ENCODE peak calls at places on chromosomes 2 and 18, in ten cellular contexts. G is stomach, F is endodermal cell, S is lower lobe of right lung, C is fibroblast of mammary gland, D is HL-60, I is left lung, W is MM.1S, O is heart left ventricle, Q is fibroblast of lung. J is an unnamed sample.

GRCh38 chr2:42971947-42972736 is 179.8 kb upstream of the HAAO start:
- DNase-seq in G (no peak), F (peak; percentile 60), S (no peak), C (peak; percentile 65), D (no peak), I (no peak), W (peak; percentile 42), O (no peak), Q (peak; percentile 33), J (no peak)

GRCh38 chr2:47065771-47066380 is 89.2 kb downstream of the STPG4 start:
- DNase-seq in G (no peak), F (no peak), S (no peak), C (peak; percentile 80), D (no peak), I (no peak), W (no peak), O (no peak), Q (peak; percentile 61), J (no peak)

GRCh38 chr2:231683292-231683898 is 24.9 kb upstream of the PTMA start:
- DNase-seq in G (no peak), F (no peak), S (no peak), C (no peak), D (no peak), I (no peak), W (no peak), O (no peak), Q (no peak), J (no peak)

GRCh38 chr2:46297546-46298271 is 502 bp downstream of the EPAS1 start:
- DNase-seq in G (peak; percentile 89), F (peak; percentile 91), S (peak; percentile 91), C (no peak), D (no peak), I (peak; percentile 96), W (peak; percentile 77), O (peak; percentile 78), Q (no peak), J (peak; percentile 94)

GRCh38 chr2:159124931-159125467 is 156.6 kb downstream of the TANC1 start:
- DNase-seq in G (no peak), F (no peak), S (no peak), C (no peak), D (no peak), I (no peak), W (no peak), O (no peak), Q (no peak), J (no peak)

GRCh38 chr2:78035804-78036203 is 513.6 kb upstream of the LRRTM4 start:
- DNase-seq in G (no peak), F (peak; percentile 79), S (no peak), C (no peak), D (no peak), I (no peak), W (no peak), O (no peak), Q (no peak), J (no peak)

GRCh38 chr2:99624682-99625081 is 134.9 kb upstream of the REV1 start:
- DNase-seq in G (no peak), F (no peak), S (no peak), C (no peak), D (no peak), I (no peak), W (no peak), O (peak; percentile 76), Q (no peak), J (no peak)

GRCh38 chr18:79445740-79446566 is 50.2 kb downstream of the NFATC1 start:
- DNase-seq in G (no peak), F (no peak), S (no peak), C (no peak), D (no peak), I (no peak), W (no peak), O (no peak), Q (no peak), J (no peak)

GRCh38 chr2:149492923-149493322 is 94.7 kb downstream of the MMADHC start:
- DNase-seq in G (no peak), F (no peak), S (no peak), C (no peak), D (no peak), I (no peak), W (no peak), O (no peak), Q (no peak), J (no peak)

GRCh38 chr2:88177556-88177955 is 7.4 kb downstream of the THNSL2 start:
- DNase-seq in G (no peak), F (no peak), S (no peak), C (no peak), D (no peak), I (no peak), W (peak; percentile 35), O (no peak), Q (no peak), J (no peak)

GRCh38 chr2:65654496-65654895 is 222.1 kb upstream of the SPRED2 start:
- DNase-seq in G (no peak), F (no peak), S (no peak), C (no peak), D (no peak), I (no peak), W (no peak), O (no peak), Q (no peak), J (no peak)

GRCh38 chr2:134170269-134170668 is 83.6 kb upstream of the MGAT5 start:
- DNase-seq in G (no peak), F (no peak), S (no peak), C (peak; percentile 40), D (no peak), I (no peak), W (no peak), O (no peak), Q (peak; percentile 59), J (no peak)

GRCh38 chr18:13379930-13380665 is 161.5 kb downstream of the LDLRAD4 start:
- DNase-seq in G (no peak), F (peak; percentile 36), S (no peak), C (no peak), D (no peak), I (no peak), W (no peak), O (peak; percentile 60), Q (no peak), J (no peak)

GRCh38 chr18:77990901-77991300 is 741.3 kb downstream of the GALR1 start:
- DNase-seq in G (no peak), F (no peak), S (no peak), C (no peak), D (no peak), I (no peak), W (no peak), O (no peak), Q (no peak), J (no peak)

DNA sequence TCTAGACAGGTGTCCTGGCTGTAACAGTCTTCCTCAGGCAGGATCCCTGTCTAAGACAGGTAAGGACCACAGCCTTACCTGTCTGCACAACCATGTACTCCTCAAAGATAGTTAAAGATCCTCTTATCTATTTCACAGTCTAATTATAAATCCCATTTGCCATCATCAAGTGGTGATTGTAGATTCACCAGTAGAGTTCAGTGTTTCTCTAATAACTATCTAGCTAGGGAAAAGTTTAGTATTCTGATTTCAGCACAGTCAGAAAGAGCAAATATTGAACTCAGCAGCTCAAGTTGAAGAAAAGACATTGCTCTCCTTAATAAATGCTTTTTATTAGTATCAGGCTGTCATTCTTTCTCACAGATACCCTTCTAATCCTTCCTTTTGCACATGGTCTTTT is 1305.5 kb upstream of the NXPH2 start:
- DNase-seq in G (no peak), F (no peak), S (no peak), C (peak; percentile 7), D (no peak), I (no peak), W (no peak), O (no peak), Q (peak; percentile 54), J (no peak)
- TF ChIP-seq CTCF in G (no peak), F (no peak), S (no peak), C (peak; percentile 11), D (no peak), I (no peak), W (no peak), O (no peak), Q (peak; percentile 34), J (no peak)

DNA sequence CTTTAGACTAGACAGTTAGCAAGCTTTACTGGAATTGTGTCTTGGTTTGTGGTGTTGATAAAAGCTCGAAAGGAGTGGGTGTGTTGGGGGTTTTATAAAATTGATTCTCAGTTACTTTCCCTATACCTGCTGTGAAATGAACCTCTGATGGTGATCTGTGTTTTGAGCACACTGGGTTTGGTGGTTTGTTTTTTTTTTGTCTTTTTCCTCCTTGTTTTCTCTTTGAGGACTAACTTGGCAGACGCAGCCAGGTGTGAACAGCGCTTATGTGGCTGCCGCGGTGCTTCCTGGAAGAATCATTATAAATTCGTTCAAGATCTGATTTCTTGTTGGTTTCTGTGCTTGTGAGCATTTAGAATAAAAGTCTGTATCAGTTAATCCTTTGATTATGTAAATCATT is 28.5 kb downstream of the GRHL1 start:
- DNase-seq in G (no peak), F (no peak), S (no peak), C (no peak), D (no peak), I (no peak), W (no peak), O (no peak), Q (no peak), J (no peak)
- H3K4me3 ChIP-seq in G (no peak overlapping the region), F (no peak overlapping the region), S (no peak overlapping the region), C (no peak overlapping the region), D (no peak overlapping the region), I (no peak overlapping the region), W (no peak overlapping the region), O (no peak overlapping the region), Q (no peak overlapping the region), J (no peak overlapping the region)

DNA sequence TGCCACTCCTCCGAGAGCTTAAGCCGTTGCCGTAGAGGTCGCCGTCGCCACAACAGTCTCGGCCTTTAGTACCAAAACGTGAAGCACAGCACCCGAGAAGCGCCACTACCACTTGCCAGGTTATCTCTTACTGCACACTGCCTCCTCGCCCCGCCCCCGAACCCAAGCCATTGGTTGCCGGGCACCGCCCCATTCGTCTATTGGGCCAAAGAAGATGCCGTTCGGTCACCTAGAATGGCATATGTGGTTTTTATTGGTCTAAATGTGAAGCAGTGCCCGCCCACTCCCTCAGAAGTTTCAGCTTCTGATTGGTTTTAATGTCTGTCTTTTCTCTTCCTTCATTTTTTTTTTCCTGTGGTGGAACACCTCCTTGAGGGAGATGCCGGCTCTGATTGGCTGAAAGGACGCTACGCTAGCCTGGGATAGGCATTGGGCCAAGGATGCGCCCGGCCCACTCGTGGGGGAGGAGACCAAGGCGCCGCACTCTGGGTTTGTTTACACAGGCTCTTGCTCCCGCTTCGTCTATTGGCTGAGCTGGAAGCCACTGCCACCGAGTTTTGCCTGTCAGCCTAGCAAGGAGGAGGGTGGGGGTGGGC is at the start of gene PAIP2B:
- DNase-seq in G (peak; percentile 99), F (peak; percentile 100), S (peak; percentile 99), C (peak; percentile 99), D (peak; percentile 86), I (peak; percentile 96), W (peak; percentile 99), O (peak; percentile 99), Q (peak; percentile 98), J (peak; percentile 95)
- TF ChIP-seq CTCF in G (no peak), F (no peak), S (no peak), C (no peak), D (no peak), I (no peak), W (no peak), O (no peak), Q (no peak), J (no peak)

DNA sequence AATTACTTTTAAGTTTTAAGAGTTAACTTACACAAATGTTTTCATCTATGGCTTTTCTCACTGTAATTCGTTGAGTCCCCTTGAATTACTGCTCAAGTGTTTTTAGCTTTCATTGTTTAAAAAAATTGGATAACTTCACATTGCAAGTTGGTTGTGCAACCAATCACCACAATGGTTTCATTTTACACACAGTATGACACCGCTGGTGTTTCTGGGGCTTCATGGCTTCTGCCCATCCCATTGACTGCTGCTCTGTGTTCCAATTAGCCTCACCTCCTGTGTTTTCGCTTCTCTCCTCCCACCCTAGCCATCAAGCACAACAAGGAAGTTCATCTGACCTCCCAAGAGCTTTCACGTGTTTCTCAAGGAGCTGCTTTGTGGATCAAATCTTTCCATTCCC is 199.1 kb upstream of the CHAC2 start:
- DNase-seq in G (no peak), F (no peak), S (no peak), C (peak; percentile 10), D (no peak), I (no peak), W (peak; percentile 9), O (no peak), Q (peak; percentile 6), J (no peak)
- H3K4me3 ChIP-seq in G (no peak overlapping the region), F (no peak overlapping the region), S (no peak overlapping the region), C (no peak overlapping the region), D (no peak overlapping the region), I (no peak overlapping the region), W (no peak overlapping the region), O (no peak overlapping the region), Q (no peak overlapping the region), J (no peak overlapping the region)